ENCODE peak calls at places on chromosomes 4 and X, in five cellular contexts. M is body of pancreas, N is uterus, G is thoracic aorta, B is heart left ventricle. V is an unnamed sample. For H3K36me3, the result is how much of the 10 kb centered on the place peaks cover.

GRCh38 chr4:128371004-128371777 is 83.6 kb upstream of the PGRMC2 start:
- DNase-seq in M (no peak), N (no peak), G (no peak), B (no peak), V (peak)

GRCh38 chr4:38092701-38093100 is 132.5 kb downstream of the PTTG2 start:
- DNase-seq in M (no peak), N (no peak), G (no peak), B (no peak), V (no peak)

GRCh38 chrX:115582871-115583729 is 22.1 kb downstream of the PLS3 start:
- DNase-seq in M (no peak), N (no peak), G (no peak), B (no peak), V (no peak)

GRCh38 chr4:169416997-169417396 is 146.2 kb upstream of the SH3RF1 start:
- DNase-seq in M (no peak), N (no peak), G (no peak), B (no peak), V (no peak)

GRCh38 chr4:173482330-173482931 is 47.6 kb downstream of the HAND2 start:
- DNase-seq in M (no peak), N (no peak), G (no peak), B (no peak), V (no peak)

GRCh38 chrX:32851556-32851955 is 359.8 kb downstream of the DMD start:
- DNase-seq in M (no peak), N (no peak), G (no peak), B (no peak), V (peak)

GRCh38 chr4:121950212-121950679 is 1.6 kb downstream of the TRPC3 start:
- DNase-seq in M (peak), N (peak), G (no peak), B (peak), V (peak)

GRCh38 chr4:83516042-83516772 is 19.7 kb upstream of the GPAT3 start:
- DNase-seq in M (no peak), N (no peak), G (peak), B (no peak), V (no peak)

GRCh38 chr4:147542229-147542990 is 61.5 kb downstream of the EDNRA start:
- DNase-seq in M (no peak), N (no peak), G (no peak), B (no peak), V (no peak)

GRCh38 chr4:165210566-165210965 is 3.2 kb downstream of the KLHL2 start:
- DNase-seq in M (no peak), N (no peak), G (no peak), B (no peak), V (no peak)

GRCh38 chrX:65508851-65509250 is 25.7 kb downstream of the LAS1L start:
- DNase-seq in M (no peak), N (no peak), G (no peak), B (no peak), V (no peak)

GRCh38 chr4:118180776-118181175 is 146.5 kb downstream of the NDST3 start:
- DNase-seq in M (no peak), N (no peak), G (no peak), B (no peak), V (no peak)

GRCh38 chrX:139826065-139827044 is 106.5 kb downstream of the ATP11C start:
- DNase-seq in M (no peak), N (no peak), G (no peak), B (no peak), V (no peak)

GRCh38 chrX:68833855-68834331 is 5.1 kb downstream of the EFNB1 start:
- DNase-seq in M (no peak), N (no peak), G (no peak), B (peak), V (no peak)

GRCh38 chr4:138916763-138917162 is 98.8 kb upstream of the NOCT start:
- DNase-seq in M (no peak), N (no peak), G (no peak), B (no peak), V (no peak)

GRCh38 chr4:996030-996993 is 3.1 kb upstream of the SLC26A1 start:
- DNase-seq in M (no peak), N (no peak), G (no peak), B (no peak), V (no peak)

GRCh38 chr4:152590179-152591031 is 54.5 kb upstream of the FBXW7 start:
- DNase-seq in M (no peak), N (no peak), G (no peak), B (no peak), V (no peak)

GRCh38 chr4:24547979-24548378 is 36.4 kb downstream of the DHX15 start:
- DNase-seq in M (no peak), N (no peak), G (no peak), B (no peak), V (no peak)

GRCh38 chrX:103417933-103418332 is 41.6 kb downstream of the BEX3 start:
- DNase-seq in M (no peak), N (no peak), G (no peak), B (no peak), V (no peak)

GRCh38 chrX:72396117-72396516 is 90.4 kb upstream of the CITED1 start:
- DNase-seq in M (no peak), N (no peak), G (no peak), B (no peak), V (peak)

GRCh38 chrX:22147214-22147613 is 115.1 kb downstream of the PHEX start:
- DNase-seq in M (no peak), N (no peak), G (no peak), B (no peak), V (no peak)

GRCh38 chr4:109302366-109303140 is at the start of gene COL25A1:
- DNase-seq in M (peak), N (peak), G (no peak), B (peak), V (no peak)

GRCh38 chr4:8004066-8004465 is 64.4 kb upstream of the AFAP1 start:
- DNase-seq in M (no peak), N (no peak), G (no peak), B (no peak), V (no peak)

GRCh38 chr4:109764376-109764775 is 34.5 kb upstream of the PLA2G12A start:
- DNase-seq in M (peak), N (no peak), G (no peak), B (no peak), V (no peak)

GRCh38 chrX:84064164-84064563 is 123.8 kb downstream of the RPS6KA6 start:
- DNase-seq in M (no peak), N (no peak), G (no peak), B (no peak), V (no peak)

GRCh38 chrX:150649096-150649870 is 43.9 kb upstream of the MTMR1 start:
- DNase-seq in M (peak), N (peak), G (no peak), B (no peak), V (no peak)

GRCh38 chr4:3836802-3837601 is 70.8 kb downstream of the ADRA2C start:
- DNase-seq in M (no peak), N (no peak), G (no peak), B (no peak), V (no peak)

GRCh38 chr4:147518846-147519767 is 38.2 kb downstream of the EDNRA start:
- DNase-seq in M (peak), N (peak), G (no peak), B (no peak), V (no peak)

GRCh38 chr4:8747896-8748575 is 123.6 kb downstream of the HMX1 start:
- DNase-seq in M (no peak), N (no peak), G (no peak), B (no peak), V (no peak)

GRCh38 chrX:13432376-13432775 is 112.5 kb upstream of the ATXN3L start:
- DNase-seq in M (peak), N (peak), G (peak), B (peak), V (peak)

GRCh38 chr4:1754336-1754735 is 33.0 kb downstream of the TACC3 start:
- DNase-seq in M (no peak), N (no peak), G (no peak), B (no peak), V (no peak)

GRCh38 chrX:50606300-50606950 is 135.8 kb upstream of the DGKK start:
- DNase-seq in M (no peak), N (no peak), G (no peak), B (no peak), V (no peak)

GRCh38 chrX:151815461-151815860 is 80.9 kb downstream of the CNGA2 start:
- DNase-seq in M (no peak), N (no peak), G (no peak), B (no peak), V (no peak)

GRCh38 chrX:40083979-40084359 is 13.8 kb downstream of the BCOR start:
- DNase-seq in M (no peak), N (no peak), G (no peak), B (no peak), V (no peak)
- H3K4me3 ChIP-seq in M (no peak), N (peak), G (peak), B (peak), V (peak)

DNA sequence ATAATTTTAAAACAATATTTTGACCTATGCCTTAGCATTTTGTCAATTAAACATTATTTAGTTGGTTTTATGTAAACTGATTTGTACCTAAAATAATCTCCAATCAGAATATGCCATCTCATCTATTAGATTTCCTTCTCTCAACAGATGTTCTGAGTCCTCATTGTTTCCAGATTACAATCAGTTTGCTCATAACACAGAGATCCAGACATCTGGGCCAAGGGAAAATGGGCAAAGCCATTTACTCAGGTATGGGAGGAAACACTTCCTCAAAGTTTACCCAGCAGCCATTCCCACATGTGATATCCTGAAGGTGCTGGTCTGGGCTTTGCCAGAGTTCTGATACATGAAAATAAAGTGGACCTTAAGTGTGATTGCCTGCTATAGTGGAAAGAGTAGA is 217.9 kb upstream of the GPC4 start:
- DNase-seq in M (no peak), N (no peak), G (no peak), B (no peak), V (no peak)
- H3K27ac ChIP-seq in M (no peak), N (no peak), G (no peak), B (no peak), V (no peak)

DNA sequence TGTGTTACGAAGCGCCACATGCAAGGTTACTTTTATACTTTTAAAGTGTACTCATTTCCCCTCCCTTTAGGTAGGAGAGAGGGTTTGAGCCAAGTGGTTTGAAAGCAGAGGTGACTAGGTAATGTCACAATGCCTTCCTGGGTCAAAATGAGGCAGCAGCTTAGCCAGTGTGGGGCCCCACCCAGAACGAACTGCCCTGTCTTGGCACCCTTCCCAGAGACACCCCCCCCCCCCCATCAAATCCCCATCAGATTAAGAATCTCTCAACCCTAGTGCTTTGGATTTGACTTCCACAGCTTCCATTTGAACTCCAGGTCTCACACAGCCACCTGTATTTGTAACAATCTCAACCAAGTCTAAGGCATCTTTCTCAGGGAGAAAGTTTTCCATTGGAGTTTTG is 31.1 kb downstream of the BCOR start:
- DNase-seq in M (no peak), N (no peak), G (no peak), B (no peak), V (no peak)
- H3K36me3 ChIP-seq in M (under half), N (under half), G (under half), B (under half), V (under half)

GRCh38 chr4:61199869-61200194 is 294 bp upstream of the ADGRL3 start:
- DNase-seq in M (no peak), N (no peak), G (no peak), B (no peak), V (no peak)

GRCh38 chr4:61201562-61202099 is 1.5 kb downstream of the ADGRL3 start:
- DNase-seq in M (no peak), N (no peak), G (no peak), B (no peak), V (no peak)

GRCh38 chr4:61202100-61202637 is 2.0 kb downstream of the ADGRL3 start:
- DNase-seq in M (no peak), N (no peak), G (no peak), B (no peak), V (no peak)

GRCh38 chr4:61200991-61201526 is 933 bp downstream of the ADGRL3 start:
- DNase-seq in M (no peak), N (no peak), G (no peak), B (no peak), V (no peak)

DNA sequence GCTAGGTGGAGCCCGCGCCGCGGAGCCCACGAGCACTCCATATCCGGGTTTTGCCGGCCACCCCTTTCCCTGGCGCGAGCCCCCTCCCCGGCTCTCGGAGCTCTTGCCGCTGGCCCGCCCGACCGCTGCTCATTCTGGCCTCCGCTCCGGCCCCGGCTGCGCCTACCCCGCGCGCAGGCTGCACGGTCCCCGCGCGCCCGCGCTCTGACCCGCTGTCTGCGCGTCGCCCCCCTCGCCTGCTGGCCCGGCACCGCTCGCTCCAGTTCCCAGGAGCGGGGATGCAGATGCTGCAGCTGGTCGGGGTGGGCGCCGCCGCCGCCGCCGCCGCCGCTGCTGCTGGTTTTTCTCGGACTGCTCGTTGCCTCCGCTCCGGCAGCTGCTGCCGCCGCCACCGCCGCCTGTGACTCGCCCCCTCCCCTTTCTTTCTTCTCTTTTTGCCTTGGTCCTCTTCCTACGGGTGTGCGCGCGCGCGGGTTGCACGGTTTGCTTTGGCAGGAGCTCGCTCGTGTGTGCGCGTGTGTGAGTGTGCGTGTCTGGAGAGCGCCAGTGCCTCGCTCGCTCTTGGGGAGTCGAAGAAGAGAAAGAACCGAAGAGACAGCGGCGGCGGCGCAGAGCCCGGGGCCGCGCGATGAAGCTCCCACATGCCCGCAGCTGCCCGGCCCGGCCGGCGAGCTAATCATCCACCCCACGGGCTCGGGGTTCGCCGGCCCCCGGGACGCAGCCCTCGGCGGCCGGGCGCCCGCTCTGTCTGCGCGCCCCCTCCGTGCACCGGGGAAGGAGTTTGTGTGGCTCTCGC is at the start of gene ADGRL3:
- DNase-seq in M (no peak), N (no peak), G (no peak), B (peak), V (no peak)
- H3K4me3 ChIP-seq in M (no peak), N (peak), G (peak), B (peak), V (peak)

DNA sequence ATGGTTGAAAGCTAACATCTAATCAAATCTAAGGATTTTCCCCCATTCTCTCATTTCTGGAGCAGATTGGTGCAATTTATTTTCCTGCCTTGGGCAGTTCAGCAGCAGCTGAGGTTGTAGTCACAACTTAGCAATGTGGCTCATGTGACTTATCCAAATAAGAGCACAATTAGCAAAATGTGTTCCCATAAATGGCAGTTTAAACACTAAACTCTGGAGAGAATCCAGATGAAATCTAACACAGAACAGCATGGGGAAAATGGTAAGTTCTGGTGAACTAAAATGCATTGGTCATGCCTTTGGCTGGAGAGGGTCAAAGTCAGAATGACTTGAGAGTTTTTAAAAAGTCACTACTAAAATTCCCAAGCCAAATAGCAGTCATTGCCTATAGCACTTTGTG is 422.6 kb upstream of the DIPK2B start:
- DNase-seq in M (no peak), N (peak), G (no peak), B (no peak), V (no peak)
- H3K27ac ChIP-seq in M (no peak), N (peak), G (peak), B (no peak), V (no peak)

DNA sequence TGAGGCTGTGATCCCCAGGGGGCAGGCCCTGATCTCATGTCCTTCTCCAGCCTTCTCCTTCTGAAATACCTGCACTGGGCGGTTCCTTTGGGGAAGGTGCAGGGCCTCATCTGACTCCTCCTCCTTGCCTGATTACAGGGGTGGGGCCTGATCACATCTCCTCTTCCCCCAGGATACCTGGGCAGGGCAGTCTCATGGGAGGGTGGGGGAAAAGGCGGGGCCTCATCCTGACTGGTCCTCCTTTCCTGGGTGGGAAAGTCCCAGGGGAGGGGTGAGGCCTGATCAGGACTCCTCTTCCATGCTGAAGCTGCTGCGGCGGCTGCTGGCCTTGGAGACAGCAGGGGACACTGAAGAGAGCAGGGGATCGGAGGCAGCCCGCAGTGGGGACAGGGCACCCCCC is 13.3 kb downstream of the TFE3 start:
- DNase-seq in M (no peak), N (no peak), G (no peak), B (no peak), V (no peak)
- H3K36me3 ChIP-seq in M (under half), N (under half), G (under half), B (under half), V (under half)

GRCh38 chr4:115219862-115220261 is 106.4 kb upstream of the NDST4 start:
- DNase-seq in M (no peak), N (no peak), G (no peak), B (no peak), V (no peak)

GRCh38 chr4:115215935-115216334 is 102.5 kb upstream of the NDST4 start:
- DNase-seq in M (no peak), N (no peak), G (no peak), B (no peak), V (no peak)

GRCh38 chr4:115222061-115222460 is 108.6 kb upstream of the NDST4 start:
- DNase-seq in M (no peak), N (no peak), G (no peak), B (no peak), V (no peak)

GRCh38 chr4:115213705-115214104 is 100.3 kb upstream of the NDST4 start:
- DNase-seq in M (no peak), N (no peak), G (no peak), B (no peak), V (no peak)

GRCh38 chr4:115219315-115219840 is 106.0 kb upstream of the NDST4 start:
- DNase-seq in M (no peak), N (no peak), G (no peak), B (no peak), V (no peak)
- H3K4me3 ChIP-seq in M (no peak), N (no peak), G (no peak), B (no peak), V (no peak)

DNA sequence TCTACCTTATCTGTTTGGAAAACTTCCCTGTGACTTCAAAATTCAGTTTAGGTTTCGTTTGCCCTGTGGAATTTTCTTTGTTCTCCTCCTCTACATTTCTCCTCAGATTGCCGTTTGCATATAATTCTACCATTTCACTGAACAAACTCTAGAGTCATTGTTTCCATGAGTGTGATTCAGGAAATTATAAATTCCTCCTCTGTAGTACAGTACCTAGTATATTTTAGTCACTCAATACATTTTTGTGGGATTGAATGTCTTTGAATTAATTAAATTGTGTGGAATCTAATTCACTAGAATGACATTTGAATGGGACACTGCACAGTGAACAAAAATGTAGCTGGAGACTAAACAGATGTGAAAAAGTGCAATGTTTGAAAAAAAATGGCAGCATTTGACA is 512.0 kb downstream of the FAT4 start:
- DNase-seq in M (no peak), N (no peak), G (no peak), B (no peak), V (no peak)
- H3K27ac ChIP-seq in M (no peak), N (no peak), G (no peak), B (no peak), V (no peak)

GRCh38 chr4:171519457-171519856 is 293.7 kb upstream of the GALNTL6 start:
- DNase-seq in M (no peak), N (no peak), G (no peak), B (no peak), V (no peak)
- H3K36me3 ChIP-seq in M (under half), N (under half), G (under half), B (under half), V (under half)

GRCh38 chr4:133149364-133149695 is 236 bp downstream of the PCDH10 start:
- DNase-seq in M (no peak), N (no peak), G (no peak), B (no peak), V (no peak)
- H3K4me3 ChIP-seq in M (no peak), N (peak), G (peak), B (peak), V (peak)